ENCODE peak calls at places on chromosomes 1 and 21, in seven cellular contexts. W, Q, V, M, U, B and L are unnamed samples.

GRCh38 chr1:50644447-50645105 is 221.3 kb upstream of the DMRTA2 start:
- DNase-seq in W (no peak), Q (no peak), V (no peak), M (no peak), U (no peak), B (no peak), L (no peak)

GRCh38 chr1:63323866-63324778 is 1.8 kb downstream of the FOXD3 start:
- DNase-seq in W (no peak), Q (no peak), V (no peak), M (no peak), U (no peak), B (no peak), L (no peak)

GRCh38 chr1:24126023-24126671 is 14.2 kb upstream of the MYOM3 start:
- DNase-seq in W (peak), Q (no peak), V (no peak), M (peak), U (no peak), B (peak), L (no peak)

GRCh38 chr1:18560692-18561091 is 70.0 kb upstream of the PAX7 start:
- DNase-seq in W (no peak), Q (peak), V (no peak), M (no peak), U (no peak), B (no peak), L (no peak)

GRCh38 chr1:170145691-170146676 is at the start of gene NTMT2:
- DNase-seq in W (no peak), Q (no peak), V (no peak), M (peak), U (no peak), B (peak), L (no peak)

GRCh38 chr1:6077506-6077905 is 31.8 kb downstream of the KCNAB2 start:
- DNase-seq in W (no peak), Q (no peak), V (no peak), M (no peak), U (no peak), B (no peak), L (no peak)

GRCh38 chr1:94020764-94021579 is 100.0 kb downstream of the ABCA4 start:
- DNase-seq in W (peak), Q (no peak), V (no peak), M (peak), U (no peak), B (peak), L (peak)

GRCh38 chr1:4482526-4482925 is 171.9 kb upstream of the AJAP1 start:
- DNase-seq in W (no peak), Q (no peak), V (no peak), M (no peak), U (no peak), B (no peak), L (no peak)

GRCh38 chr1:236009193-236009592 is 55.7 kb downstream of the NID1 start:
- DNase-seq in W (peak), Q (no peak), V (no peak), M (no peak), U (no peak), B (peak), L (no peak)

GRCh38 chr1:45329445-45329844 is 2.8 kb downstream of the HPDL start:
- DNase-seq in W (no peak), Q (no peak), V (no peak), M (no peak), U (no peak), B (no peak), L (no peak)

GRCh38 chr1:157176591-157177121 is 38.5 kb upstream of the ETV3 start:
- DNase-seq in W (no peak), Q (no peak), V (peak), M (no peak), U (no peak), B (no peak), L (no peak)

GRCh38 chr1:69835924-69836323 is 268.2 kb downstream of the LRRC7 start:
- DNase-seq in W (no peak), Q (no peak), V (no peak), M (no peak), U (no peak), B (no peak), L (no peak)

GRCh38 chr21:34157456-34158025 is 84.2 kb downstream of the MRPS6 start:
- DNase-seq in W (no peak), Q (no peak), V (no peak), M (no peak), U (no peak), B (no peak), L (no peak)

GRCh38 chr1:8864713-8865397 is 13.6 kb downstream of the ENO1 start:
- DNase-seq in W (no peak), Q (no peak), V (no peak), M (no peak), U (no peak), B (no peak), L (no peak)

GRCh38 chr1:172390620-172391491 is 29.6 kb upstream of the C1orf105 start:
- DNase-seq in W (peak), Q (no peak), V (peak), M (peak), U (no peak), B (peak), L (no peak)

GRCh38 chr1:25837253-25837875 is 17.6 kb downstream of the MTFR1L start:
- DNase-seq in W (no peak), Q (no peak), V (no peak), M (no peak), U (no peak), B (peak), L (no peak)

GRCh38 chr1:101250219-101250618 is 13.4 kb downstream of the S1PR1 start:
- DNase-seq in W (no peak), Q (no peak), V (no peak), M (no peak), U (no peak), B (no peak), L (no peak)

GRCh38 chr1:219773775-219774174 is 154.6 kb downstream of the SLC30A10 start:
- DNase-seq in W (no peak), Q (no peak), V (peak), M (no peak), U (no peak), B (no peak), L (no peak)

GRCh38 chr1:163085904-163086268 is 16.7 kb downstream of the RGS4 start:
- DNase-seq in W (peak), Q (no peak), V (no peak), M (peak), U (no peak), B (peak), L (no peak)

GRCh38 chr1:165369255-165369848 is 12.8 kb upstream of the LMX1A start:
- DNase-seq in W (peak), Q (peak), V (peak), M (peak), U (peak), B (peak), L (no peak)

GRCh38 chr1:153774780-153775431 is at the start of gene SLC27A3:
- DNase-seq in W (peak), Q (peak), V (no peak), M (peak), U (peak), B (peak), L (no peak)

GRCh38 chr21:33051925-33052324 is 18.0 kb upstream of the OLIG1 start:
- DNase-seq in W (no peak), Q (no peak), V (no peak), M (no peak), U (no peak), B (no peak), L (no peak)

GRCh38 chr1:36456391-36456928 is 6.2 kb upstream of the OSCP1 start:
- DNase-seq in W (no peak), Q (no peak), V (no peak), M (no peak), U (no peak), B (no peak), L (no peak)

GRCh38 chr1:217535601-217536377 is 95.1 kb downstream of the GPATCH2 start:
- DNase-seq in W (peak), Q (no peak), V (no peak), M (no peak), U (no peak), B (peak), L (no peak)

GRCh38 chr21:46550511-46550941 is 54.4 kb downstream of the S100B start:
- DNase-seq in W (no peak), Q (no peak), V (no peak), M (no peak), U (no peak), B (no peak), L (no peak)

GRCh38 chr1:66521736-66522365 is 12.1 kb upstream of the SGIP1 start:
- DNase-seq in W (peak), Q (no peak), V (no peak), M (peak), U (no peak), B (peak), L (peak)

GRCh38 chr1:203130358-203130992 is 2.9 kb downstream of the ADORA1 start:
- DNase-seq in W (no peak), Q (no peak), V (no peak), M (no peak), U (no peak), B (no peak), L (no peak)

GRCh38 chr1:54499097-54500029 is 48.7 kb upstream of the ACOT11 start:
- DNase-seq in W (peak), Q (no peak), V (peak), M (peak), U (no peak), B (peak), L (no peak)

GRCh38 chr1:27563407-27564263 is 40.3 kb downstream of the AHDC1 start:
- DNase-seq in W (peak), Q (no peak), V (no peak), M (peak), U (peak), B (peak), L (no peak)

GRCh38 chr1:40818264-40818961 is 34.8 kb downstream of the KCNQ4 start:
- DNase-seq in W (peak), Q (no peak), V (peak), M (no peak), U (peak), B (peak), L (no peak)

GRCh38 chr1:57131257-57131656 is 165.4 kb upstream of the C8B start:
- DNase-seq in W (no peak), Q (no peak), V (no peak), M (no peak), U (no peak), B (no peak), L (no peak)

GRCh38 chr1:40394456-40395172 is 21.1 kb downstream of the SMAP2 start:
- DNase-seq in W (no peak), Q (no peak), V (no peak), M (peak), U (no peak), B (peak), L (no peak)

GRCh38 chr1:167618366-167618765 is 11.7 kb upstream of the RCSD1 start:
- DNase-seq in W (no peak), Q (no peak), V (no peak), M (no peak), U (no peak), B (no peak), L (no peak)

DNA sequence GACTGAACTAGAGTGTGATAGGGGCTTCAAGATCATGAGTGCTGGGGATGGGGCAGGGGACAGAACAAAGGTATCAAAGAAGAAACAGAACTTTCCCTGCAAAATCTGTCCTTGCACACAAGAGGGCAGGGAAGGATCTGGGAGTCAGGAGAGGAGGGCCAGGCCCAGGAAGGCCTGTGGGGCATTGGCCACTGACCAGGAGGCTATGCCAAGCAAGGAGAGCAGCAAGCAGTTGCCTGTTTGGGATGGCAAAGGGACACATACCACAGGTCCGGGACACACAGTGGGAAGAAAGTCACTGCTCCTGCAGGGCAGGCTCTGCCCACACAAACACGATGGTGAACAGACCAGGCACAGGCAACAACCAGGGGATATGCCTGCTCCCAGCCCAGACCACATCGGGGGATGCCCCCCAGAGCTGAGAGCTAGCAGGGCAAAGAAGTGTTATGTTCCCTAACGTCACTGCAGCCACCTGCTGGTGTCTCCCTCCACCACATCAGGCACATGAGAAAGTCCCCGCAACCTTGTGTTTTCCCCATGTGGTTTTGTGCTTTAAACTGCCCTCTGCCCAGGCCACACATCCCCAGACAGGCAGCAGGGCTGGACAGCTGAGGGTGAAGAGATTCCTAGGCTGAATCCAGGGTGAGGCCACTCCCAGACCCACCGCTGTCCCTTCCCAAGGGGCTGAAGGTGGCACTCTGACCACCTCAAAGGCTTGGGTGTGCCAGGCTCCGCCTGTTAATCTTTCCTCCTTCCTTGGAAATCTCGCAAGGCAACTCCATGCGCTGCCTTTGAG is 53.6 kb downstream of the KIF21B start:
- DNase-seq in W (no peak), Q (no peak), V (no peak), M (no peak), U (no peak), B (no peak), L (no peak)
- TF ChIP-seq CTCF in W (no peak), Q (no peak), V (no peak), M (no peak), U (no peak), B (no peak), L (no peak)

DNA sequence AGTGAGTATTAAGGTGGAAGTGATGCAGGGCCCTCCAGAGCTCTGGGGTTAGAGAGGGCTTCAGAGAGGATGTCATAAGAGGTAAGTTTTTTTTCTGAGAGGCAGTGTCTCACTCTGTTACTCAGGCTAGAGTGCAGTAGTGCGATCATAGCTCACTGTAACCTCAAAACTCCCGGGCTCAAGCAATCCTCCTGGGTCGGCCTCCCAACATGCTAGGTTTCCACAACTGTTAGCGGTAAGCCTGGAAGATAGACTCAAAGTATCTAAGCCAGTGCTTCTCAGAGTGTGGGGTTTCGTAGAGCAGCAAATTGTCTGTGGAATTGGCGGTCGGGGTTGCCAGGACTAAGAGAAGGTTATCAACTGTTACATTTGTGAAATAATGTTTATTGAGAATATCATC is 18.6 kb upstream of the IGSF3 start:
- DNase-seq in W (no peak), Q (no peak), V (no peak), M (no peak), U (no peak), B (no peak), L (no peak)
- H3K4me3 ChIP-seq in W (no peak), Q (no peak), V (no peak), M (no peak), U (no peak), B (no peak), L (no peak)

GRCh38 chr1:239872554-239872953 is 219.1 kb upstream of the FMN2 start:
- DNase-seq in W (no peak), Q (no peak), V (no peak), M (no peak), U (no peak), B (no peak), L (no peak)

GRCh38 chr1:239870194-239870593 is 221.5 kb upstream of the FMN2 start:
- DNase-seq in W (no peak), Q (peak), V (no peak), M (no peak), U (no peak), B (no peak), L (no peak)

GRCh38 chr1:239879321-239880170 is 212.1 kb upstream of the FMN2 start:
- DNase-seq in W (no peak), Q (peak), V (no peak), M (no peak), U (no peak), B (no peak), L (no peak)

DNA sequence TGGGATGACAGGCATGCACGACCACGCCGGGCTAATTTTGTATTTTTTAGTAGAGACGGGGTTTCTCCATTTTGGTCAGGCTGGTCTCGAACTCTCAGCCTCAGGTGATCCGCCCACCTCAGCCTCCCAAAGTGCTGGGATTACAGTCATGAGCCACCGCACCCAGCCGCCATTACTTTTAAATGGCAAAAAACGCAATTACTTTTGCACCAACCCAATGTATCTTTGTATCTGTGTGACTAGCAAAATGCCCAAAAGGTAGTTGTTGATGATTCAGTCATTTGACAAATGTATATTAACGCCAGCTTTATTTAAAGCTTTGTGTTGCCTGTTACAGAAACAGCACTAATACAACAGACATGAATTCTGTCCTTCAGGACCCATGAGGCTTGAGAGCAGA is 216.9 kb upstream of the FMN2 start:
- DNase-seq in W (no peak), Q (no peak), V (no peak), M (no peak), U (no peak), B (no peak), L (no peak)
- TF ChIP-seq CTCF in W (no peak), Q (no peak), V (no peak), M (no peak), U (no peak), B (no peak), L (no peak)

GRCh38 chr1:200892546-200892945 is 2.2 kb upstream of the INAVA start:
- DNase-seq in W (no peak), Q (no peak), V (peak), M (no peak), U (no peak), B (no peak), L (no peak)
- H3K4me3 ChIP-seq in W (no peak), Q (no peak), V (peak), M (no peak), U (no peak), B (no peak), L (no peak)